ENCODE peak calls at places on chromosomes 16 and 17, in seven cellular contexts. One of them, this sample, is unnamed.
A peak's percentile ranks its signal among the peaks of the same experiment; 100 is the strongest.

GRCh38 chr17:8740486-8740885 is 4.2 kb downstream of the CCDC42 start:
- DNase-seq in GM13977: peak; percentile 37
- DNase-seq in tibial nerve: no peak
- DNase-seq in lower lobe of right lung: no peak
- DNase-seq in bronchial epithelial cell: no peak
- DNase-seq in nephron progenitor cell: no peak
- DNase-seq in SK-N-SH: no peak
- DNase-seq in this sample: peak; percentile 70

GRCh38 chr17:2948721-2949468 is 114.5 kb downstream of the OR1D5 start:
- DNase-seq in GM13977: no peak
- DNase-seq in tibial nerve: no peak
- DNase-seq in lower lobe of right lung: peak; percentile 26
- DNase-seq in bronchial epithelial cell: no peak
- DNase-seq in nephron progenitor cell: no peak
- DNase-seq in SK-N-SH: no peak
- DNase-seq in this sample: no peak

GRCh38 chr17:38885728-38886642 is 16.1 kb downstream of the LASP1 start:
- DNase-seq in GM13977: no peak
- DNase-seq in tibial nerve: no peak
- DNase-seq in lower lobe of right lung: no peak
- DNase-seq in bronchial epithelial cell: no peak
- DNase-seq in nephron progenitor cell: peak; percentile 60
- DNase-seq in SK-N-SH: peak; percentile 75
- DNase-seq in this sample: no peak

GRCh38 chr17:21548236-21548635 is 144.1 kb upstream of the KCNJ18 start:
- DNase-seq in GM13977: no peak
- DNase-seq in tibial nerve: no peak
- DNase-seq in lower lobe of right lung: no peak
- DNase-seq in bronchial epithelial cell: no peak
- DNase-seq in nephron progenitor cell: no peak
- DNase-seq in SK-N-SH: no peak
- DNase-seq in this sample: no peak

GRCh38 chr17:81480140-81480917 is 32.3 kb downstream of the ACTG1 start:
- DNase-seq in GM13977: no peak
- DNase-seq in tibial nerve: peak; percentile 56
- DNase-seq in lower lobe of right lung: no peak
- DNase-seq in bronchial epithelial cell: peak; percentile 30
- DNase-seq in nephron progenitor cell: no peak
- DNase-seq in SK-N-SH: no peak
- DNase-seq in this sample: no peak

GRCh38 chr17:1972429-1973160 is 52.5 kb downstream of the RTN4RL1 start:
- DNase-seq in GM13977: no peak
- DNase-seq in tibial nerve: peak; percentile 36
- DNase-seq in lower lobe of right lung: peak; percentile 68
- DNase-seq in bronchial epithelial cell: no peak
- DNase-seq in nephron progenitor cell: no peak
- DNase-seq in SK-N-SH: no peak
- DNase-seq in this sample: no peak

GRCh38 chr17:29682054-29682453 is 59.3 kb upstream of the CORO6 start:
- DNase-seq in GM13977: no peak
- DNase-seq in tibial nerve: no peak
- DNase-seq in lower lobe of right lung: no peak
- DNase-seq in bronchial epithelial cell: no peak
- DNase-seq in nephron progenitor cell: no peak
- DNase-seq in SK-N-SH: no peak
- DNase-seq in this sample: peak; percentile 58

GRCh38 chr16:2150418-2151187 is 2.2 kb downstream of the RAB26 start:
- DNase-seq in GM13977: no peak
- DNase-seq in tibial nerve: no peak
- DNase-seq in lower lobe of right lung: no peak
- DNase-seq in bronchial epithelial cell: peak; percentile 38
- DNase-seq in nephron progenitor cell: no peak
- DNase-seq in SK-N-SH: peak; percentile 64
- DNase-seq in this sample: no peak

GRCh38 chr16:25679468-25680010 is 12.2 kb upstream of the HS3ST4 start:
- DNase-seq in GM13977: no peak
- DNase-seq in tibial nerve: no peak
- DNase-seq in lower lobe of right lung: no peak
- DNase-seq in bronchial epithelial cell: no peak
- DNase-seq in nephron progenitor cell: no peak
- DNase-seq in SK-N-SH: no peak
- DNase-seq in this sample: no peak

GRCh38 chr16:19945934-19946333 is 61.3 kb upstream of the GPRC5B start:
- DNase-seq in GM13977: no peak
- DNase-seq in tibial nerve: no peak
- DNase-seq in lower lobe of right lung: no peak
- DNase-seq in bronchial epithelial cell: no peak
- DNase-seq in nephron progenitor cell: no peak
- DNase-seq in SK-N-SH: no peak
- DNase-seq in this sample: no peak

DNA sequence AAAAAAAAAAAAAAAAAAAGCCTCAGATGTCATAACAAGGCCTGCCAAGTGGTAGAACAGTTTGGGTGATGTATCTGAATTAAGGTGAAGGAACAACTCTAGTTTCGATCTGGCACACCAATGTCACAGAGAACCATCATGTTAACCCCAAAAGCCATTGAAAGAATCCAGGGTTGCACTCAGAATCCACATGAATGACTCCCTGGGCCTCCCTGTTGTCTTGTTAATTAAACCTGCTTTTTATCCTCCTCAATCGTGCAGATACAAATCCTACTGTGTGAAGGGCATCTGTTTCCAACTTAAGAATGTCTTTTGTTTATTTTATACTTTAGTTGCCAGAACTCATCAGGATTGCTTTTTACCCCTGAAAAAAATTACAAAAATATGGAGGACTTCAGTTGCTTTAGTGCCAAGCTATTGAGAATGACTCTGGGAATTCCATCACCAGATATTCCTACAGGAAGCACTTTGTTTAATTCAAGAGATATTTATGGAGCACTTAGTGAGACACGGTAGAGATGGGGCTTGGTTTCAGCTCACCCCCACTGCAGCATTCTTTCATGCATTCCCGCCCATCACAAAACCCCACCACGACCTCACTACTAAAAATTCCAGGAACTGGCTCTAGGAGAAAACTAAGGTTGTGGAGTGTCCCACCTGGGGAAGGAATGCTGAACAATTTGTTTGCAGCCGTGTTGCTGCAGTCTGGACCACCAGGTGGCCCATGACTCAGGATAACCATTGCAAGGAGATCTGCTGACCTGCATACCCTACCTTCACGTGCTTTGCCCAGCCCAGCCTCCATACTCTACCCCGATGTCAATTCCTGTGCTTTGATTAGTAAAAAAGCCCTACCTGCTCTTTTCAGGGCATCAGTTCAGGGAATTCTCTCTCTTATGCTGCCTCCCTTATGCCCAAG is 63.8 kb upstream of the GPRC5B start:
- DNase-seq in GM13977: no peak
- DNase-seq in tibial nerve: no peak
- DNase-seq in lower lobe of right lung: no peak
- DNase-seq in bronchial epithelial cell: no peak
- DNase-seq in nephron progenitor cell: no peak
- DNase-seq in SK-N-SH: no peak
- DNase-seq in this sample: no peak
- TF ChIP-seq CTCF in GM13977: no peak
- TF ChIP-seq CTCF in tibial nerve: no peak
- TF ChIP-seq CTCF in lower lobe of right lung: no peak
- TF ChIP-seq CTCF in bronchial epithelial cell: no peak
- TF ChIP-seq CTCF in nephron progenitor cell: no peak
- TF ChIP-seq CTCF in SK-N-SH: no peak
- TF ChIP-seq CTCF in this sample: no peak

GRCh38 chr17:18157354-18157985 is 26.2 kb upstream of the ALKBH5 start:
- DNase-seq in GM13977: peak; percentile 47
- DNase-seq in tibial nerve: no peak
- DNase-seq in lower lobe of right lung: no peak
- DNase-seq in bronchial epithelial cell: no peak
- DNase-seq in nephron progenitor cell: no peak
- DNase-seq in SK-N-SH: no peak
- DNase-seq in this sample: no peak

GRCh38 chr17:18156976-18157280 is 26.7 kb upstream of the ALKBH5 start:
- DNase-seq in GM13977: no peak
- DNase-seq in tibial nerve: no peak
- DNase-seq in lower lobe of right lung: no peak
- DNase-seq in bronchial epithelial cell: no peak
- DNase-seq in nephron progenitor cell: no peak
- DNase-seq in SK-N-SH: no peak
- DNase-seq in this sample: no peak

GRCh38 chr17:18155179-18155578 is 28.4 kb upstream of the ALKBH5 start:
- DNase-seq in GM13977: no peak
- DNase-seq in tibial nerve: no peak
- DNase-seq in lower lobe of right lung: no peak
- DNase-seq in bronchial epithelial cell: no peak
- DNase-seq in nephron progenitor cell: no peak
- DNase-seq in SK-N-SH: no peak
- DNase-seq in this sample: no peak

GRCh38 chr17:18158022-18158600 is 25.5 kb upstream of the ALKBH5 start:
- DNase-seq in GM13977: peak; percentile 92
- DNase-seq in tibial nerve: peak; percentile 89
- DNase-seq in lower lobe of right lung: peak; percentile 99
- DNase-seq in bronchial epithelial cell: peak; percentile 92
- DNase-seq in nephron progenitor cell: peak; percentile 84
- DNase-seq in SK-N-SH: no peak
- DNase-seq in this sample: peak; percentile 94

DNA sequence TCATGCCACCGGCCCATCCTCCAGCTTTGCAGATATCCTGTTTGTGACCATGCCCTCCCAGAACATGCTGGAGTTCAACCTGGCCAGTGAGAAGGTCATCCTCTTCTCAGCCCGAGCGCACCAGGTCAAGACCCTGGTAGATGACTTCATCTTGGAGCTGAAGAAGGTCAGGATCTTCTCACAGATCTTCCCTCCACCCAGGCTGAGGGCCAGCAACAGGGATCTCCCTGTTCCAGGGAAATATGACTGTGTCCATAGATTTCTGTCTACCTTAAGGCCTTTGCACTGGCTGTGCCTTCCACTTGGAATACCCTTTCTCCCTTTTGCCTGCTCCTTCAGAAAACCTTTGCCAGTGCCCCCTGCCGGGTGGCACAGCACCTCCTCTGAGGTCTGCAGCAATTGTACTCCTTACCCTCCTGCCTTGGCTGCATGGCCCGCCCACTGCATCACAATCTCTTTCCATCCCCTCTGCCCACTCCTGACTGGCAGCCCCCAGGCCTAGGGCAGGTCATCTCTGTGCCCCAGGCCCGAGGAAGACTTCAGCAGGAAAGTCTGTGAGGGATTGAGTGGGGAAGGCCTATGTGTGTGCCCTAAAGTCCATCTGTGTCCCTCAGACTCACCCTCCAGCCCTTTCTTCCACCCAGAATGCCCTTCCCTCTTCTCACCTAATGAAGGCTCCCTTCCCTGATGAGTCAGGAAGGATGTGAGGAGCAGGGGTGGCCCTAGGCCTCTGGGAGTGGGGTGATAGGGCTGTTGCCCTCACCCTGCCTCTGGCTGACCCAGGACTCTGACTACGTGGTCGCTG is 27.3 kb upstream of the ALKBH5 start:
- DNase-seq in GM13977: no peak
- DNase-seq in tibial nerve: no peak
- DNase-seq in lower lobe of right lung: no peak
- DNase-seq in bronchial epithelial cell: peak; percentile 39
- DNase-seq in nephron progenitor cell: no peak
- DNase-seq in SK-N-SH: no peak
- DNase-seq in this sample: no peak
- TF ChIP-seq CTCF in GM13977: no peak
- TF ChIP-seq CTCF in tibial nerve: no peak
- TF ChIP-seq CTCF in lower lobe of right lung: no peak
- TF ChIP-seq CTCF in bronchial epithelial cell: no peak
- TF ChIP-seq CTCF in nephron progenitor cell: no peak
- TF ChIP-seq CTCF in SK-N-SH: no peak
- TF ChIP-seq CTCF in this sample: no peak

DNA sequence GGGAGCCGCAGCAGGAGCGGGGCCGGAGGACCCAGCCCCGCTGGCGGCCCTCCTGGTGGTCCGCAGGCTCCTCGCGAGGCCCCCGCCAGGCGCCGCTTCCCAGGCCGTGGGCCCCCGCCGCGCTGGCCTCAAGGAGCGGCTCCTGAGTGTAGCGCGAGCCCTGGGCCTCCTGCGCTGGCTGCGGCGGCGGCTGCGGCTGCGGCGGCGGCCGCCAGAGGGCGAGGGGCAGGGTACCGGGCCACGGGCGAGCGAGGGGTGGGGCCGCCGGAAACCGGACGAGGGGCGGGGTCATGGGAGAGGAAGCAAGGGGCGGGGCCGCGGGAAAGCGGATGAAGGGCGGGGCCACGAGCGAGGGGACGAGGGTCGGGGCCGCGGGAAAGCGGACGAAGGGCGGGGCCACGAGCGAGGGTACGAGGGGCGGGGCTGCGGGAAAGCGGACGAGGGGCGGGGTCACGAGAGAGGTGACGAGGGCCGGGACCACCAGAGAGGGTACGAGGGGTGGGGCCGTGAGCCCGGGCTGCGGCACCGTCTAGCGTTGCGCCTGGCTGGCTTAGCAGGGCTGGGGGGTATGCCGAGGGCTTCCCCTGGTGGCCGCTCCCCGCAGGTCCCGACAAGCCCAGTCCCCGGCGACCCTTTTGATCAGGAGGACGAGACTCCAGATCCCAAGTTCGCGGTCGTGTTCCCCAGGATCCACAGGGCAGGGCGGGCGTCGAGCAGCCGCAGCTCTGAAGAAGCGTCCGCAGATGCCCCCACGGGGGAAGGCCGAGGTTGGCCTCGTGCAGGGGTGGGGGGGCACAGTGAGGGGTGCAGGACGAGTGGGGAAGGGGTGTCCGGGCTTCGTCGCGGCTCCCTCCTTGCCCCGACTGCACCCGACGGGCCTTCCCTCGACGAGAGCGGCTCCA is 1.7 kb downstream of the MYO15B start:
- DNase-seq in GM13977: peak; percentile 100
- DNase-seq in tibial nerve: peak; percentile 97
- DNase-seq in lower lobe of right lung: peak; percentile 97
- DNase-seq in bronchial epithelial cell: peak; percentile 36
- DNase-seq in nephron progenitor cell: peak; percentile 100
- DNase-seq in SK-N-SH: peak; percentile 100
- DNase-seq in this sample: peak; percentile 99
- TF ChIP-seq CTCF in GM13977: peak; percentile 88
- TF ChIP-seq CTCF in tibial nerve: peak; percentile 69
- TF ChIP-seq CTCF in lower lobe of right lung: peak; percentile 50
- TF ChIP-seq CTCF in bronchial epithelial cell: peak; percentile 25
- TF ChIP-seq CTCF in nephron progenitor cell: peak; percentile 41
- TF ChIP-seq CTCF in SK-N-SH: peak; percentile 60
- TF ChIP-seq CTCF in this sample: peak; percentile 59

DNA sequence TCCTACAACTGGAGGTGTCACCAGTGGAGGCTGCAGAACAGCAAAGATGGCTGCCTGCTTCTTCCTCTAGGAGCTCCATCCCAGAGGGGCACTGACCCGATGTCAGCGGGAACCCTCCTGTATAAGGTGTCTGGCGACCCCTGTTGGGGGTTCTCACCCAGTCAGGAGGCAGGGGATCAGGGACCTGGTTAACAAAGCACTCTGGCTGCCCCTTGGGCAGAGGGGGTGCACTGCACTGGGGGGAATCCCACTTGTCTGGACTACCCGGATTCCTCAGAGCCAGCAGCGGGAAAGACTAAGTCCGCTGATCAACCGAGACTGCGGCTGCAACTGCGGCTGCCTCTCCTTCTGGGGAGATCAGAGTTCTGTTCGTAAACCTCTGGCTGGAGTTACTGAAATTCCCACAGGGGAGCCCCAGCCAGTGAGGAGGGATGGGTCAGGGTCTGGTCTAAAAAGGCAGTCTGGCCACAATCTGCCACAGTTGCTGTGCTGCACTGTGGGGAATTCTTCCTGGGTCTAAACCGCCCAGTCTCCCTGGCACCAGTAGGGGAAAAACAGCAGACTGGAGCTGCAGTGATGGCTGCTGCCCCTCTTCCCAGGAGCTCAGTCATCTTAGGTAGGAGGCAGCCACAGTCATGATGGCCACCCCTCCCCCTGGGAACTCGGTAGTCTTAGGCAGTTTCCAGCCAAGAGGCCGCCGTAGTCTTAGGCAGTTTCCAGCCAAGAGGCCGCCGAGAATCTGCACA is 213.4 kb downstream of the CYB561 start:
- DNase-seq in GM13977: no peak
- DNase-seq in tibial nerve: no peak
- DNase-seq in lower lobe of right lung: no peak
- DNase-seq in bronchial epithelial cell: no peak
- DNase-seq in nephron progenitor cell: no peak
- DNase-seq in SK-N-SH: no peak
- DNase-seq in this sample: no peak
- TF ChIP-seq CTCF in GM13977: no peak
- TF ChIP-seq CTCF in tibial nerve: no peak
- TF ChIP-seq CTCF in lower lobe of right lung: no peak
- TF ChIP-seq CTCF in bronchial epithelial cell: no peak
- TF ChIP-seq CTCF in nephron progenitor cell: no peak
- TF ChIP-seq CTCF in SK-N-SH: no peak
- TF ChIP-seq CTCF in this sample: no peak

This sample was measured in B cell.